ENCODE peak calls at places on chromosome 17, in seven cellular contexts. K is trophoblast cell, H is neuronal stem cell, B is IMR-90, O is H1, Q is mesenchymal stem cell, J is mesendoderm. I is an unnamed sample.

GRCh38 chr17:1810450-1811103 is 19.1 kb downstream of the SMYD4 start:
- DNase-seq in K (no peak), H (no peak), B (no peak), O (no peak), Q (no peak), J (no peak), I (no peak)

GRCh38 chr17:63991611-63992010 is 6.5 kb upstream of the PRR29 start:
- DNase-seq in K (no peak), H (no peak), B (no peak), O (no peak), Q (no peak), J (no peak), I (no peak)

GRCh38 chr17:44137891-44138709 is 3.6 kb upstream of the HROB start:
- DNase-seq in K (peak; percentile 99), H (peak; percentile 51), B (peak; percentile 100), O (peak; percentile 75), Q (peak; percentile 99), J (peak; percentile 95), I (peak; percentile 93)

GRCh38 chr17:70901870-70902269 is 732.5 kb downstream of the KCNJ2 start:
- DNase-seq in K (no peak), H (no peak), B (no peak), O (no peak), Q (no peak), J (no peak), I (no peak)

GRCh38 chr17:81256616-81257015 is 17.5 kb downstream of the NDUFAF8 start:
- DNase-seq in K (no peak), H (no peak), B (peak; percentile 79), O (no peak), Q (peak; percentile 61), J (no peak), I (no peak)

GRCh38 chr17:43155666-43156065 is 15.3 kb upstream of the NBR1 start:
- DNase-seq in K (no peak), H (no peak), B (no peak), O (no peak), Q (no peak), J (no peak), I (no peak)

GRCh38 chr17:74260525-74260850 is 13.5 kb upstream of the DNAI2 start:
- DNase-seq in K (no peak), H (no peak), B (no peak), O (no peak), Q (no peak), J (peak; percentile 91), I (peak; percentile 82)

GRCh38 chr17:65628637-65629036 is 67.2 kb upstream of the AXIN2 start:
- DNase-seq in K (no peak), H (no peak), B (no peak), O (no peak), Q (no peak), J (no peak), I (no peak)

GRCh38 chr17:78252111-78252634 is 20.7 kb downstream of the TMEM235 start:
- DNase-seq in K (no peak), H (no peak), B (no peak), O (no peak), Q (no peak), J (no peak), I (peak; percentile 43)

GRCh38 chr17:327296-327695 is 25.3 kb downstream of the RPH3AL start:
- DNase-seq in K (no peak), H (no peak), B (no peak), O (no peak), Q (no peak), J (no peak), I (peak; percentile 26)

GRCh38 chr17:44417553-44417952 is 28.1 kb upstream of the ITGA2B start:
- DNase-seq in K (peak; percentile 5), H (no peak), B (peak; percentile 97), O (no peak), Q (peak; percentile 59), J (peak; percentile 22), I (no peak)

GRCh38 chr17:50692448-50693040 is 15.2 kb downstream of the ANKRD40 start:
- DNase-seq in K (no peak), H (no peak), B (no peak), O (no peak), Q (no peak), J (no peak), I (no peak)
- H2BK5ac ChIP-seq in K (no peak overlapping the region), H (no peak overlapping the region), B (peak overlapping the region; percentile 91), O (no peak overlapping the region), Q (peak overlapping the region; percentile 84), J (no peak overlapping the region), I (no peak overlapping the region)

DNA sequence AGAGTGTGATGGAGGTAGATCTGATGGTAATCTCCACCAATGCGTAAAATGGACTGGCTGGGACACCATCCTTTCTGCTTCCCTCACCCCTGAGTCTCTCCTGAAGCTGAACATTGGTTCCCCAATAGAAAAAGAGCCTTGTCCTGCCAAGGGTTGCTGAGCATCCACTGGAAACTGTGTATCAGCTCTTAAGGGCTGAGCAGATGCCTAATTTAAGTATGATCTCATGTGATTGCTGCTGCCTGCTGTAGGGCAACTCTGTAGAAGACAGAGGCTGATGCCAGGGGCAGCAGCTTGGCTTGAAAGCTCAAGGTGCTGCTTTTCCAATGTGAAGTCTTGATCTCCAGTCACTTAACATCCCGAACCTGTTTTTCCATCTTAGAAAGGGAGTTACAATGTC is 310.3 kb upstream of the CCL2 start:
- DNase-seq in K (no peak), H (no peak), B (no peak), O (no peak), Q (no peak), J (no peak), I (no peak)
- H2BK5ac ChIP-seq in K (no peak overlapping the region), H (no peak overlapping the region), B (no peak overlapping the region), O (no peak overlapping the region), Q (no peak overlapping the region), J (no peak overlapping the region), I (no peak overlapping the region)

GRCh38 chr17:76824103-76824502 is 44.1 kb upstream of the MGAT5B start:
- DNase-seq in K (no peak), H (no peak), B (no peak), O (no peak), Q (no peak), J (no peak), I (no peak)

GRCh38 chr17:76820523-76820922 is 47.7 kb upstream of the MGAT5B start:
- DNase-seq in K (no peak), H (no peak), B (no peak), O (no peak), Q (no peak), J (no peak), I (no peak)

GRCh38 chr17:76816590-76817135 is 51.5 kb upstream of the MGAT5B start:
- DNase-seq in K (peak; percentile 40), H (peak; percentile 39), B (peak; percentile 42), O (peak; percentile 53), Q (peak; percentile 58), J (peak; percentile 79), I (peak; percentile 88)

GRCh38 chr17:76822184-76822778 is 45.9 kb upstream of the MGAT5B start:
- DNase-seq in K (no peak), H (no peak), B (no peak), O (no peak), Q (no peak), J (no peak), I (no peak)

DNA sequence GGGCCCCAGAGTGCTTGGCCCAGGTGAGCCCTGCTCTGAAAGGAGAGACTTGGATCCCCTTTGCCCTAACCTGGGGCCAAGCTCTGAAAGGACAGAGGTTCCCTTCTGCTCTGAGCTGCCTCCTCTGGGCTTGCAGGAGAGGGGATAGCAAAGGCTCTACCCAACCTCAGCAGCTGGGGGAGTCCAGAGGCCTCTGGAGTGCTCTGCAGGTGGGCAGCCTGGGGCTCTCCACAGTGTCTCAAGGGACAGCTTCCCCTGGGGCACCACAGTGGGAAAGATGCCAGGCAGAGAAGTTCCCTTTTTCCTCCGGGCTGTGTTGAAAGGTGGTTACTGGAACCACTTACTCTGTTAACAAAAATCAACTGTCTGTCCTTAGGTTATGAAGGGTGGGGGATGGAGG is 48.2 kb upstream of the MGAT5B start:
- DNase-seq in K (no peak), H (no peak), B (no peak), O (no peak), Q (no peak), J (peak; percentile 7), I (no peak)
- H2BK5ac ChIP-seq in K (no peak overlapping the region), H (peak overlapping the region; percentile 85), B (no peak overlapping the region), O (no peak overlapping the region), Q (no peak overlapping the region), J (no peak overlapping the region), I (no peak overlapping the region)

GRCh38 chr17:30513346-30513745 is 36.1 kb downstream of the GOSR1 start:
- DNase-seq in K (no peak), H (no peak), B (peak; percentile 9), O (no peak), Q (no peak), J (no peak), I (no peak)

GRCh38 chr17:30517786-30518185 is 40.6 kb downstream of the GOSR1 start:
- DNase-seq in K (no peak), H (no peak), B (no peak), O (no peak), Q (peak; percentile 6), J (no peak), I (no peak)

GRCh38 chr17:30519707-30520106 is 42.5 kb downstream of the GOSR1 start:
- DNase-seq in K (no peak), H (no peak), B (peak; percentile 91), O (no peak), Q (peak; percentile 91), J (peak; percentile 8), I (no peak)

GRCh38 chr17:30519166-30519565 is 42.0 kb downstream of the GOSR1 start:
- DNase-seq in K (no peak), H (no peak), B (no peak), O (no peak), Q (no peak), J (no peak), I (no peak)

GRCh38 chr17:30514895-30515596 is 37.8 kb downstream of the GOSR1 start:
- DNase-seq in K (no peak), H (no peak), B (no peak), O (no peak), Q (no peak), J (no peak), I (no peak)
- H2BK5ac ChIP-seq in K (no peak overlapping the region), H (no peak overlapping the region), B (no peak overlapping the region), O (no peak overlapping the region), Q (no peak overlapping the region), J (no peak overlapping the region), I (no peak overlapping the region)

GRCh38 chr17:80177986-80178590 is 8.3 kb downstream of the CARD14 start:
- DNase-seq in K (no peak), H (no peak), B (no peak), O (no peak), Q (peak; percentile 22), J (no peak), I (no peak)
- H2BK5ac ChIP-seq in K (no peak overlapping the region), H (no peak overlapping the region), B (no peak overlapping the region), O (no peak overlapping the region), Q (no peak overlapping the region), J (no peak overlapping the region), I (no peak overlapping the region)